ENCODE peak calls at places on chromosomes 13 and 19, in five cellular contexts. H is dorsolateral prefrontal cortex; O is stimulated activated CD8-positive, alpha-beta memory T cell treated with anti-CD3 and anti-CD28 coated beads, Interleukin-2, amount 100 ng/mL, for 48 hours; F is T1000; T is WTC11. S is an unnamed sample.
A peak's percentile ranks its signal among the peaks of the same experiment; 100 is the strongest.

GRCh38 chr19:3210347-3211017 is 14.0 kb upstream of the CELF5 start:
- DNase-seq in H (no peak), O (peak; percentile 51), F (no peak), T (peak; percentile 81), S (peak; percentile 61)

GRCh38 chr19:10061717-10062310 is 24.3 kb upstream of the SHFL start:
- DNase-seq in H (no peak), O (no peak), F (no peak), T (peak; percentile 52), S (peak; percentile 71)

GRCh38 chr19:14940266-14940665 is 1.0 kb upstream of the OR7C2 start:
- DNase-seq in H (no peak), O (no peak), F (no peak), T (no peak), S (no peak)

GRCh38 chr13:95784161-95784880 is 107.4 kb downstream of the DNAJC3 start:
- DNase-seq in H (no peak), O (no peak), F (peak; percentile 6), T (no peak), S (no peak)

GRCh38 chr19:3171894-3172679 is 6.5 kb upstream of the S1PR4 start:
- DNase-seq in H (no peak), O (no peak), F (no peak), T (no peak), S (no peak)

GRCh38 chr13:94712812-94713555 is 639 bp upstream of the SOX21 start:
- DNase-seq in H (peak; percentile 51), O (no peak), F (peak; percentile 20), T (peak; percentile 59), S (peak; percentile 92)

GRCh38 chr13:82747331-82747730 is 1134.9 kb downstream of the SLITRK1 start:
- DNase-seq in H (no peak), O (no peak), F (no peak), T (no peak), S (peak; percentile 78)

GRCh38 chr13:83182845-83183244 is 699.4 kb downstream of the SLITRK1 start:
- DNase-seq in H (no peak), O (no peak), F (no peak), T (no peak), S (no peak)

GRCh38 chr19:41617941-41618730 is 8.7 kb downstream of the CEACAM4 start:
- DNase-seq in H (no peak), O (no peak), F (no peak), T (peak; percentile 4), S (no peak)

GRCh38 chr19:5445667-5446066 is 9.6 kb upstream of the ZNRF4 start:
- DNase-seq in H (no peak), O (no peak), F (no peak), T (no peak), S (no peak)

GRCh38 chr13:53788286-53788685 is 759.7 kb downstream of the OLFM4 start:
- DNase-seq in H (no peak), O (no peak), F (no peak), T (no peak), S (no peak)

GRCh38 chr13:51590966-51591627 is 6.8 kb downstream of the WDFY2 start:
- DNase-seq in H (no peak), O (no peak), F (peak; percentile 4), T (no peak), S (no peak)

GRCh38 chr13:91085127-91085526 is 262.4 kb upstream of the MIR17HG start:
- DNase-seq in H (no peak), O (no peak), F (no peak), T (no peak), S (no peak)

GRCh38 chr13:21175656-21176194 is 627 bp downstream of the SKA3 start:
- DNase-seq in H (no peak), O (no peak), F (no peak), T (no peak), S (no peak)

GRCh38 chr13:112102243-112102642 is 35.3 kb downstream of the SOX1 start:
- DNase-seq in H (no peak), O (no peak), F (no peak), T (no peak), S (peak; percentile 28)

GRCh38 chr19:48553676-48554384 is 1.9 kb downstream of the SULT2B1 start:
- DNase-seq in H (no peak), O (no peak), F (peak; percentile 89), T (peak; percentile 51), S (peak; percentile 48)

GRCh38 chr19:57067440-57067839 is 52.3 kb upstream of the USP29 start:
- DNase-seq in H (no peak), O (no peak), F (no peak), T (no peak), S (no peak)

GRCh38 chr19:52735734-52736133 is 890 bp upstream of the ZNF611 start:
- DNase-seq in H (peak; percentile 42), O (no peak), F (peak; percentile 51), T (peak; percentile 89), S (peak; percentile 90)

GRCh38 chr19:14102102-14102696 is 11.6 kb upstream of the SAMD1 start:
- DNase-seq in H (no peak), O (no peak), F (no peak), T (no peak), S (no peak)

GRCh38 chr19:10412257-10412977 is 7.9 kb upstream of the PDE4A start:
- DNase-seq in H (no peak), O (no peak), F (no peak), T (no peak), S (no peak)

GRCh38 chr13:61695147-61695546 is 279.5 kb upstream of the PCDH20 start:
- DNase-seq in H (no peak), O (no peak), F (no peak), T (no peak), S (no peak)